ENCODE peak calls at places on chromosomes 11 and 22, in seven cellular contexts. T is K562, I is tibial nerve, C is GM12892, K is suprapubic skin, Z is spleen, O is heart left ventricle. S is an unnamed sample.

GRCh38 chr22:31350410-31350863 is 4.3 kb upstream of the PATZ1 start:
- DNase-seq in T (peak; percentile 47), I (no peak), C (no peak), K (no peak), Z (no peak), O (no peak), S (no peak)

GRCh38 chr22:43002198-43002577 is 12.8 kb downstream of the PACSIN2 start:
- DNase-seq in T (no peak), I (no peak), C (no peak), K (no peak), Z (no peak), O (no peak), S (no peak)

GRCh38 chr11:68213555-68214172 is 568 bp upstream of the KMT5B start:
- DNase-seq in T (peak; percentile 89), I (peak; percentile 79), C (peak; percentile 78), K (peak; percentile 90), Z (peak; percentile 95), O (peak; percentile 94), S (peak; percentile 83)

GRCh38 chr11:68979931-68980775 is 633 bp downstream of the MRGPRD start:
- DNase-seq in T (no peak), I (peak; percentile 11), C (no peak), K (peak; percentile 58), Z (peak; percentile 54), O (no peak), S (no peak)

GRCh38 chr22:24977370-24978230 is 25.1 kb downstream of the KIAA1671 start:
- DNase-seq in T (no peak), I (peak; percentile 55), C (no peak), K (no peak), Z (no peak), O (peak; percentile 66), S (no peak)

GRCh38 chr11:128828350-128828749 is 38.7 kb downstream of the KCNJ1 start:
- DNase-seq in T (no peak), I (no peak), C (no peak), K (no peak), Z (no peak), O (no peak), S (no peak)

GRCh38 chr11:9379046-9379445 is 5.4 kb upstream of the IPO7 start:
- DNase-seq in T (no peak), I (no peak), C (no peak), K (peak; percentile 28), Z (no peak), O (no peak), S (no peak)

GRCh38 chr11:20640401-20640800 is 29.0 kb upstream of the NELL1 start:
- DNase-seq in T (no peak), I (no peak), C (no peak), K (no peak), Z (no peak), O (no peak), S (no peak)

GRCh38 chr11:116686891-116687290 is 85.9 kb downstream of the BUD13 start:
- DNase-seq in T (no peak), I (no peak), C (no peak), K (no peak), Z (no peak), O (no peak), S (no peak)

GRCh38 chr11:70478194-70478890 is 80.0 kb downstream of the CTTN start:
- DNase-seq in T (no peak), I (no peak), C (no peak), K (no peak), Z (no peak), O (no peak), S (no peak)

GRCh38 chr22:38402204-38402603 is 52.8 kb downstream of the KCNJ4 start:
- DNase-seq in T (no peak), I (no peak), C (no peak), K (no peak), Z (no peak), O (no peak), S (no peak)

GRCh38 chr22:38397189-38398097 is 57.6 kb downstream of the KCNJ4 start:
- DNase-seq in T (no peak), I (no peak), C (peak; percentile 25), K (no peak), Z (peak; percentile 89), O (peak; percentile 63), S (no peak)

GRCh38 chr22:38401336-38402084 is 53.5 kb downstream of the KCNJ4 start:
- DNase-seq in T (no peak), I (no peak), C (peak; percentile 25), K (no peak), Z (no peak), O (no peak), S (no peak)

GRCh38 chr22:38403806-38404205 is 51.2 kb downstream of the KCNJ4 start:
- DNase-seq in T (no peak), I (no peak), C (no peak), K (no peak), Z (no peak), O (no peak), S (no peak)

GRCh38 chr22:38398609-38399401 is 56.2 kb downstream of the KCNJ4 start:
- DNase-seq in T (peak; percentile 88), I (peak; percentile 71), C (peak; percentile 56), K (peak; percentile 93), Z (peak; percentile 95), O (peak; percentile 89), S (no peak)
- TF ChIP-seq POLR2A in T (peak; percentile 36), I (peak; percentile 87), C (peak; percentile 68), K (peak; percentile 37), Z (no peak), O (peak; percentile 85), S (peak; percentile 14)

GRCh38 chr11:130766650-130767297 is 149.5 kb downstream of the SNX19 start:
- DNase-seq in T (no peak), I (no peak), C (no peak), K (no peak), Z (no peak), O (no peak), S (no peak)
- TF ChIP-seq POLR2A in T (no peak), I (no peak), C (no peak), K (no peak), Z (no peak), O (no peak), S (no peak)

DNA sequence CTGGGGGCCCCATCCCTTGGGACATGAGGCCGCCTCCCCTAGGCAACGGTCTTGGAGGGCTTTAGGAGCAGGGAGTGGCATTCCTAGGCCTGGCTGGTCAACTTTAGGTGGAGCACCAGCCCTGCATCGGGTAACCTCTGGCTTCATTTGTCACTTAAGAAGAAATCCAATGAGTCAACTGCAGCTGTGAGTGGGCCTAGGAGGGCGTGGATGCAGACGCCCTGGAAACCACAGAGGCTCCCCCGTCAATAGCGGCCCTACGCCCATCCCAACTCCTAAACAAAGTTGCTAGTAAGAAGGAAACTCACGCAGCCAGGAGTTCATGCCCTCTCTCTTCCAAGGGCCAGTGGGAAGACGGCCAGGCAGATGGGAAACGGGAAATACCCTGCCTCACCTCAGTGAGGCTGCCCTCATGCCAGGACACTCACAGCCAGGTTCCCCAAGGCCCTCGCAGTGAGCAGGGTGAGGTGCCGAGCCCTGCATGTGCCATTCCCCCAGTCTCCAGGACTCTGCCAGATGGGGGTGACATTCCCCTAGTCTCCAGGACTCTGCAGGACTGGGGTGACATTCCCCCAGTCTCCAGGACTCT is 20.8 kb downstream of the BID start:
- DNase-seq in T (no peak), I (no peak), C (no peak), K (no peak), Z (no peak), O (no peak), S (peak; percentile 68)
- TF ChIP-seq POLR2A in T (no peak), I (no peak), C (no peak), K (no peak), Z (no peak), O (no peak), S (no peak)

DNA sequence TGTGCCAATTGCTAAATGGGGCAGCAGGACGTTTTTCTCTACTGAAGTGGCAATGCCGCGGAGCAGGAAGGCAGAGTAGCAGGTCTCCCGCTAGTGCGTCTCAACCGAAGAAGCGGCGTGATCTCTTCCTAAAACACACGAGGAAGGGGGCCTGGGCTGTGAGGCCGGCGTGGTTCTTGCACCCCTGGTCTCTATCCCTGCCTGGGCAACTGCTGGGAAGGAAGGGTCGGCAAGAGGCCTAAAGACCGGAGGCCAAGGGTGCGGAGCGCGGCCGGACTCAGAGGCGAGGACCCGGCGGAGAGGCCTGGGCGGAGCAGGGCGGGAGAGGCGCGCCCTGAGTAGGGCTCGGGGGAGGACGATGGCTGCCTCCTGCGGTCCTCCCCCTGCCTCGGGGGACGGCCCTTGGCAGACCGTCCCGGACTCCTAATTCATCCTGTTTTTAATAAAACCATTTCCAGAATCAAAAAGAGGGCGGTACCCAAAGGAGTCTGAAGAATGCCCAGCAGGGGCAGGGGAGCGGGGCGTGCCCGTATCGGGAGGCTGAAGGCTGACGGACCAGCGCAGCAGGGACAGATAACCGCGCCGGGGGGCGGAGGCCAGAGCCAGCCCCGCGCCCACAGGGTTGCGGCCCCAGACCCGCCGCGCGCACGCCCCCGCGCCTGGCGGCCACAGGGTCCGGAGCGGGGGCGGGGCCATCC is 559 bp upstream of the APLP2 start:
- DNase-seq in T (no peak), I (peak; percentile 43), C (peak; percentile 48), K (peak; percentile 89), Z (peak; percentile 94), O (peak; percentile 85), S (peak; percentile 44)
- TF ChIP-seq POLR2A in T (no peak), I (peak; percentile 8), C (no peak), K (no peak), Z (no peak), O (no peak), S (peak; percentile 38)

DNA sequence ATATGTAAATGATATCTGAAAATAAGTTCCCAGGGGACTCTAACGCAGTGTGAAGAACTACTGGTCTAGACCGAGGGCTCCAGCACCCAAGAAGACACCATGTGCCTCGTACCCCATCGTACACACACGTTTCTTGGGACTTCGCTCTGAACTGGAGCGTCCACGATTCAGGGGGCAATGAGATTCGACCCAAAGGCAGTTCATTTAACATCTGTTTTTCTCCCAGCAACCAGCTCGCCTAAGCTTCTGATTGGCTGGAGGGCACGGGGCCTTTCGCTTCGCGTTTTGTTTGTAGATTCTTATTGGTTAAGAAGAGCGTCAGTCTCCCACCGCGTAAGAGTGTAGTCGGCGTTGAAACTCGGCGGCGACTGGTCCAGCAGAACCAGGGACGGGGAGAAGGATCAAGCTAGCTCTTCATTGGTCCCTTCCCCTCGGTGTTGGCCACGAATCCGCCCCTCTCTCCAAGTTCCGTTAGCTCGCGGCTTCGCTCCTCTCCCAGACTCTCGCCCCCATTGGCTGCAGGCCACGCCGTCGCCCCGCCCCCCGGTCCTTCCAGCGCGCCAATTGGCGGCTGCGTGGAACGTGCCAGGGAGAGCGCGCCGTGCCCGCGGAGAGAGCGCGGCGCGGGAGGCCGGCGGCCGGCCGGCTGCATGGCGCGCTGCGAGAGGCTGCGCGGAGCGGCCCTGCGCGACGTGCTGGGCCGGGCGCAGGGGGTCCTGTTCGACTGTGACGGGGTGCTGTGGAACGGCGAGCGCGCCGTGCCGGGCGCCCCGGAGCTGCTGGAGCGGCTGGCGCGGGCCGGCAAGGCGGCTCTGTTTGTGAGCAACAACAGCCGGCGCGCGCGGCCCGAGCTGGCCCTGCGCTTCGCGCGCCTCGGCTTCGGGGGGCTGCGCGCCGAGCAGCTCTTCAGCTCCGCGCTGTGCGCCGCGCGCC is at the start of gene PDXP:
- DNase-seq in T (peak; percentile 97), I (peak; percentile 97), C (peak; percentile 98), K (peak; percentile 100), Z (peak; percentile 99), O (peak; percentile 100), S (peak; percentile 97)
- TF ChIP-seq POLR2A in T (peak; percentile 70), I (peak; percentile 90), C (peak; percentile 72), K (peak; percentile 26), Z (no peak), O (no peak), S (peak; percentile 70)